ENCODE peak calls at places on chromosomes 13 and 19, in four cellular contexts. One of them, this sample, is unnamed.

GRCh38 chr19:19552811-19553210 is 14.7 kb downstream of the CILP2 start:
- DNase-seq in ovary: no peak
- DNase-seq in activated CD8-positive, alpha-beta T cell treated with anti-CD3 and anti-CD28 coated beads, Interleukin-2, amount 10 ng/mL, durations not matched to agents 7 days and 5 days: no peak
- DNase-seq in heart left ventricle: no peak
- DNase-seq in this sample: no peak

GRCh38 chr19:47644743-47645499 is 36.0 kb downstream of the BICRA start:
- DNase-seq in ovary: no peak
- DNase-seq in activated CD8-positive, alpha-beta T cell treated with anti-CD3 and anti-CD28 coated beads, Interleukin-2, amount 10 ng/mL, durations not matched to agents 7 days and 5 days: no peak
- DNase-seq in heart left ventricle: no peak
- DNase-seq in this sample: no peak

GRCh38 chr19:8611391-8611883 is 922 bp upstream of the ADAMTS10 start:
- DNase-seq in ovary: peak
- DNase-seq in activated CD8-positive, alpha-beta T cell treated with anti-CD3 and anti-CD28 coated beads, Interleukin-2, amount 10 ng/mL, durations not matched to agents 7 days and 5 days: no peak
- DNase-seq in heart left ventricle: no peak
- DNase-seq in this sample: no peak

GRCh38 chr13:46751811-46752635 is 44.9 kb downstream of the ESD start:
- DNase-seq in ovary: no peak
- DNase-seq in activated CD8-positive, alpha-beta T cell treated with anti-CD3 and anti-CD28 coated beads, Interleukin-2, amount 10 ng/mL, durations not matched to agents 7 days and 5 days: peak
- DNase-seq in heart left ventricle: no peak
- DNase-seq in this sample: peak

GRCh38 chr19:43872547-43873336 is 45.6 kb downstream of the ZNF283 start:
- DNase-seq in ovary: no peak
- DNase-seq in activated CD8-positive, alpha-beta T cell treated with anti-CD3 and anti-CD28 coated beads, Interleukin-2, amount 10 ng/mL, durations not matched to agents 7 days and 5 days: no peak
- DNase-seq in heart left ventricle: no peak
- DNase-seq in this sample: no peak

GRCh38 chr19:52086481-52086880 is 9.1 kb downstream of the ZNF841 start:
- DNase-seq in ovary: no peak
- DNase-seq in activated CD8-positive, alpha-beta T cell treated with anti-CD3 and anti-CD28 coated beads, Interleukin-2, amount 10 ng/mL, durations not matched to agents 7 days and 5 days: no peak
- DNase-seq in heart left ventricle: no peak
- DNase-seq in this sample: no peak

GRCh38 chr13:60572003-60572792 is 175.2 kb downstream of the TDRD3 start:
- DNase-seq in ovary: no peak
- DNase-seq in activated CD8-positive, alpha-beta T cell treated with anti-CD3 and anti-CD28 coated beads, Interleukin-2, amount 10 ng/mL, durations not matched to agents 7 days and 5 days: no peak
- DNase-seq in heart left ventricle: no peak
- DNase-seq in this sample: no peak

GRCh38 chr13:27182844-27183497 is 11.4 kb upstream of the USP12 start:
- DNase-seq in ovary: no peak
- DNase-seq in activated CD8-positive, alpha-beta T cell treated with anti-CD3 and anti-CD28 coated beads, Interleukin-2, amount 10 ng/mL, durations not matched to agents 7 days and 5 days: no peak
- DNase-seq in heart left ventricle: peak
- DNase-seq in this sample: no peak

GRCh38 chr19:35828694-35829301 is 16.2 kb upstream of the PRODH2 start:
- DNase-seq in ovary: peak
- DNase-seq in activated CD8-positive, alpha-beta T cell treated with anti-CD3 and anti-CD28 coated beads, Interleukin-2, amount 10 ng/mL, durations not matched to agents 7 days and 5 days: peak
- DNase-seq in heart left ventricle: peak
- DNase-seq in this sample: no peak

GRCh38 chr19:44643605-44644390 is at the start of gene PVR:
- DNase-seq in ovary: peak
- DNase-seq in activated CD8-positive, alpha-beta T cell treated with anti-CD3 and anti-CD28 coated beads, Interleukin-2, amount 10 ng/mL, durations not matched to agents 7 days and 5 days: peak
- DNase-seq in heart left ventricle: peak
- DNase-seq in this sample: no peak

GRCh38 chr13:23558675-23559536 is 11.3 kb upstream of the TNFRSF19 start:
- DNase-seq in ovary: peak
- DNase-seq in activated CD8-positive, alpha-beta T cell treated with anti-CD3 and anti-CD28 coated beads, Interleukin-2, amount 10 ng/mL, durations not matched to agents 7 days and 5 days: no peak
- DNase-seq in heart left ventricle: no peak
- DNase-seq in this sample: no peak